ENCODE peak calls at places on chromosome 1, in eight cellular contexts. P, Z, G, L, Q, S, B and N are unnamed samples.

GRCh38 chr1:91066545-91066944 is 44.7 kb upstream of the ZNF644 start:
- DNase-seq in P (no peak), G (no peak), B (no peak), Z (no peak), S (no peak), L (no peak), Q (no peak), N (no peak)

GRCh38 chr1:207401578-207401977 is 52.5 kb upstream of the CR2 start:
- DNase-seq in G (no peak), B (no peak), L (no peak), P (no peak), Q (no peak), Z (no peak), S (no peak), N (no peak)

GRCh38 chr1:3160647-3161046 is 91.6 kb downstream of the PRDM16 start:
- DNase-seq in L (no peak), S (no peak), B (no peak), P (no peak), Q (no peak), Z (no peak), G (no peak), N (no peak)

GRCh38 chr1:6249732-6250689 is 6.0 kb downstream of the HES3 start:
- DNase-seq in Z (no peak), P (peak), G (no peak), B (no peak), L (no peak), Q (no peak), S (no peak), N (no peak)

GRCh38 chr1:26265405-26265804 is 14.5 kb upstream of the SH3BGRL3 start:
- DNase-seq in Q (no peak), S (no peak), L (no peak), G (no peak), P (no peak), Z (no peak), B (no peak), N (no peak)

GRCh38 chr1:219459321-219460105 is 153.4 kb downstream of the ZC3H11B start:
- DNase-seq in Q (no peak), L (no peak), Z (no peak), P (no peak), G (no peak), B (no peak), S (no peak), N (no peak)

GRCh38 chr1:19336543-19336942 is 24.4 kb downstream of the SLC66A1 start:
- DNase-seq in P (no peak), B (no peak), Z (peak), G (no peak), S (peak), L (no peak), Q (no peak), N (no peak)

GRCh38 chr1:56436912-56437403 is 142.4 kb downstream of the PLPP3 start:
- DNase-seq in B (no peak), G (no peak), P (peak), Q (no peak), Z (no peak), S (no peak), L (no peak), N (no peak)

GRCh38 chr1:221263831-221264767 is 384.9 kb downstream of the HLX start:
- DNase-seq in B (no peak), S (peak), L (peak), G (peak), Z (no peak), Q (peak), P (peak), N (peak)

GRCh38 chr1:114248162-114248561 is 94.5 kb upstream of the SYT6 start:
- DNase-seq in B (no peak), G (no peak), Q (no peak), P (no peak), Z (no peak), S (no peak), L (no peak), N (no peak)

GRCh38 chr1:67555487-67556296 is 125.5 kb upstream of the SERBP1 start:
- DNase-seq in S (peak), G (no peak), Q (no peak), B (peak), Z (no peak), P (peak), L (no peak), N (no peak)

GRCh38 chr1:202589190-202589680 is 121.0 kb downstream of the SYT2 start:
- DNase-seq in S (peak), P (peak), B (no peak), L (peak), G (peak), Z (no peak), Q (peak), N (peak)